ENCODE peak calls at places on chromosomes 7 and 10, in nine cellular contexts. Q, D, C, O, T, K, M, F and Y are unnamed samples.

GRCh38 chr7:18320971-18321567 is 174.5 kb upstream of the HDAC9 start:
- DNase-seq in Q (no peak), D (peak; percentile 80), C (no peak), O (no peak), T (peak; percentile 22), K (no peak), M (no peak), F (peak; percentile 65), Y (peak; percentile 14)

GRCh38 chr10:96038476-96039387 is 4.7 kb upstream of the CCNJ start:
- DNase-seq in Q (no peak), D (no peak), C (no peak), O (no peak), T (no peak), K (no peak), M (no peak), F (peak; percentile 89), Y (no peak)

GRCh38 chr10:117790177-117790576 is 247.6 kb downstream of the EMX2 start:
- DNase-seq in Q (no peak), D (no peak), C (no peak), O (no peak), T (no peak), K (no peak), M (no peak), F (no peak), Y (no peak)

GRCh38 chr7:139661043-139661440 is 116.8 kb downstream of the HIPK2 start:
- DNase-seq in Q (no peak), D (no peak), C (no peak), O (no peak), T (no peak), K (no peak), M (no peak), F (no peak), Y (no peak)

GRCh38 chr7:138892808-138893207 is 88.4 kb downstream of the KIAA1549 start:
- DNase-seq in Q (peak; percentile 34), D (no peak), C (no peak), O (no peak), T (no peak), K (no peak), M (no peak), F (no peak), Y (no peak)

GRCh38 chr7:36775061-36775631 is 50.9 kb upstream of the AOAH start:
- DNase-seq in Q (no peak), D (peak; percentile 76), C (no peak), O (no peak), T (no peak), K (no peak), M (no peak), F (no peak), Y (no peak)

GRCh38 chr10:103666109-103666508 is 172.6 kb downstream of the NEURL1 start:
- DNase-seq in Q (no peak), D (peak; percentile 53), C (no peak), O (no peak), T (peak; percentile 55), K (no peak), M (no peak), F (no peak), Y (peak; percentile 67)

GRCh38 chr7:82481499-82482097 is 38.0 kb upstream of the CACNA2D1 start:
- DNase-seq in Q (no peak), D (peak; percentile 28), C (no peak), O (no peak), T (peak; percentile 10), K (no peak), M (no peak), F (peak; percentile 47), Y (peak; percentile 1)

GRCh38 chr7:130982160-130982638 is 248.2 kb upstream of the KLF14 start:
- DNase-seq in Q (no peak), D (peak; percentile 61), C (no peak), O (no peak), T (peak; percentile 59), K (no peak), M (no peak), F (peak; percentile 54), Y (peak; percentile 57)

GRCh38 chr10:119595715-119596515 is 849 bp downstream of the TIAL1 start:
- DNase-seq in Q (peak; percentile 62), D (peak; percentile 68), C (peak; percentile 56), O (peak; percentile 47), T (peak; percentile 57), K (no peak), M (peak; percentile 69), F (peak; percentile 50), Y (peak; percentile 75)

GRCh38 chr10:119596537-119597404 is at the start of gene TIAL1:
- DNase-seq in Q (peak; percentile 100), D (peak; percentile 100), C (peak; percentile 99), O (peak; percentile 98), T (peak; percentile 87), K (peak; percentile 94), M (peak; percentile 97), F (peak; percentile 100), Y (peak; percentile 99)

GRCh38 chr10:119598397-119598796 is 1.6 kb upstream of the TIAL1 start:
- DNase-seq in Q (no peak), D (no peak), C (no peak), O (no peak), T (no peak), K (no peak), M (no peak), F (no peak), Y (no peak)

GRCh38 chr10:119595134-119595714 is 1.5 kb downstream of the TIAL1 start:
- DNase-seq in Q (no peak), D (no peak), C (no peak), O (no peak), T (no peak), K (no peak), M (no peak), F (peak; percentile 37), Y (no peak)

DNA sequence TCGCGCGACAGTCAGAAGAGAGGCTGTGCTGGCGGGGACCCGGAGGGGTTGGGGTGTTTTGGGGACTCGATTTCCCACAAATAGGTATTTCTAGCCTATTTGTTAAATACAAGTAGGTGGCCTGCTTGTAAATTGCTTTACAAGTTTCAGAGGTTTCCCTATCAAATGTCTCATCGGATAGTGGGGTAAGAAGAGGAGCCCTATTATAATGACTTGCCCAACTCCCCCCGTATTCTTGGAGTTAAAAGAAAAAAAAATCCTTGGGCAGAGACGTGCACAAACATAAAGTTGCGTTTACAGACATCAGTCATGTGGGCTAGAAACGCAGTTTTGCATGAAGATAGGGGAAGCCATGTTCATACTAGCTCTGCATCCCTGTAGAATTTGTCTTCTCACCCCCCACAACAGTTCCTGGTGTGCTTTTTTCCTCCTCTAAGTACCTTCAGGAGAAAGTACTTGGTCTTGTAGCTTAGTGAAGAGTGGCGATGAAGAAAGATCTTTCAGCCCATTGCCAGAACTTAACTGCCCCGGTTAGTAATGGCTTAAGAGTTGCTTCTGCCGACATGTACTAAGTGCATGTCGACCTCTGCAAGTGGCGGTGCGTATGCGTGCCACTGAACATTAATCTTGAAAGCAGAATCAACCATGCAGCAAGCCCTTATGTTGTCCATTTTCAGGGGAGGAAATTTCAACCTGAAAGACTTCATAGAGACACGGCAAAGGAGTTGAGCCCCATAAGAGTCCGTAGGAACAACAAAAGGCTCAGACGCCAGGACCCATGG is 832 bp upstream of the TIAL1 start:
- DNase-seq in Q (no peak), D (peak; percentile 57), C (no peak), O (no peak), T (no peak), K (no peak), M (no peak), F (no peak), Y (no peak)
- TF ChIP-seq POLR2A in Q (no peak), D (no peak), C (no peak), O (no peak), T (no peak), K (no peak), M (no peak), F (no peak), Y (peak; percentile 64)

DNA sequence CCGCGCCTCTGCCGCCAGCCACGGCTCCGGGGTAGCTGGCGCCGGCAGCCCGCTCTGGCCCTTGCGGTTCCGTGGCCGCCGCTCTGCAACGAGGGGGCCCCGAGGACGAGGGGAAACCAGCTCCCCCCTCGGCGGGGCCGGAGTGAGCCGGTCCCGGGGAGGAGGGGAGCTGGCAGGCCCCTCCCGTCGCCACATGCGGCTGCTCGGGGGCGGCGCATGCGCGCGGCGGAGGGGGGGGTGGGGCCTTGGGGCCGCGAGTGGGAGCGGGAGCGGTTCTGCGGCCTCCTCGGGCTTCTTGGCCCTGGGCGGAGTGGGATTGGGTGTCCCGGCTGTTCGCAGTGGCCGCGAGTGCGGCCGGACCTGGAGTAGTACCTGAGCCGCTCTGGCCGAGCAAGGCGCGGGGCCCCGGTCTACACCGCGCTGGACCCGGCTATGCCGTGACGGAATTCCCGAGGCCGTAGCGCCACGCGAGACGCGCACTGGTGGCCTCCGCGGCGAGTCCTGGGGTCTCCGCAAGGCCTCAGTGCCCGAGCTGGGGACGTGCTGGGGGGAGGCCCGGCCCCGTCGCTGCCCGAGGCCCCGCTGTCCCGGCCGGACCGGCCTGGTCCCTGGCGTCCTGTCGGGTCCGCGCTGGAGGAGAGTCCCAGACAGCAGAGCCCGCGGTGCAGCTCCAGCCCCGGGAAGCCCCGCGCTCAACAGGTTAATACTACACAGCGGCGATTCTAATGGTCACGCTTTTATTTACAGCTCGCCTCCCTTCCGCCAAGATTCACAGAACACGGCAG is 483 bp upstream of the PAXIP1 start:
- DNase-seq in Q (peak; percentile 82), D (peak; percentile 91), C (peak; percentile 87), O (peak; percentile 84), T (peak; percentile 99), K (peak; percentile 64), M (peak; percentile 73), F (peak; percentile 71), Y (peak; percentile 91)
- TF ChIP-seq POLR2A in Q (peak; percentile 89), D (peak; percentile 93), C (peak; percentile 78), O (peak; percentile 77), T (peak; percentile 90), K (peak; percentile 46), M (peak; percentile 73), F (peak; percentile 75), Y (peak; percentile 81)

GRCh38 chr7:70052691-70053090 is 454.4 kb downstream of the AUTS2 start:
- DNase-seq in Q (no peak), D (no peak), C (no peak), O (no peak), T (no peak), K (no peak), M (no peak), F (no peak), Y (no peak)
- TF ChIP-seq POLR2A in Q (no peak), D (no peak), C (no peak), O (no peak), T (no peak), K (no peak), M (no peak), F (no peak), Y (no peak)

DNA sequence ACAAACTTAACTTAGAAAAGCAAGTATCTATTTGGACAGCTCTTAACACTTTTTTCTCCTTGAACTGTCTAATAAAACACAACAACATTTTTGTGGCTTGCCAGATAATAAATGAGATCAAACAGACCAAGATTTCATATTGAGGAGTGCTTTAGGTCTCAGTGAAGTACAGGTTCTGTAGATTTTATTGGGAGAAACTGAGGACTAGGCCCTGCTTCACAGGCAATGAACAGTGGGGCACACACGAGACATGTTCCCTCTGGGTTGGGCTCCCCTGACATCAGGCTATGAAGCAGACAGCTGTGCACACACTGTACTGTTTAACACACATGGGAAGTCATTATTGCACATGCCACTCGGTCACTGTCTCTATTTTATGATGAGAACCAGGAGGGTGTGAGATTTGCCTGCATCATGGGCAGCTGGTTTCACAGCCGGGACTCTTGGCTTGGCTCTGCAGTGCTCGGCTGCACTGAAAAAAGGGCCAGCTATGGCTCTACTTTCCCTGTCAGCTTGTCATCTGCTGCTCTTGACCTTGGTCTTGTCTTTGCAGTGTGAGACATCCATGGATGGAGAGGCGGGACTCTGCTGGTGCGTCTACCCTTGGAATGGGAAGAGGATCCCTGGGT is 4.2 kb downstream of the IGFBP1 start:
- DNase-seq in Q (no peak), D (no peak), C (no peak), O (no peak), T (no peak), K (no peak), M (no peak), F (no peak), Y (no peak)
- TF ChIP-seq POLR2A in Q (no peak), D (no peak), C (no peak), O (no peak), T (no peak), K (no peak), M (no peak), F (no peak), Y (no peak)

GRCh38 chr7:50497968-50498367 is 47.8 kb upstream of the FIGNL1 start:
- DNase-seq in Q (no peak), D (no peak), C (peak; percentile 39), O (no peak), T (no peak), K (no peak), M (no peak), F (peak; percentile 90), Y (no peak)
- TF ChIP-seq POLR2A in Q (no peak), D (no peak), C (no peak), O (no peak), T (no peak), K (no peak), M (no peak), F (no peak), Y (no peak)